ENCODE peak calls at places on chromosome 17, in six cellular contexts. F is lower lobe of right lung, V is PC-3, D is AG04450, P is K562, T is H1. A is an unnamed sample.

GRCh38 chr17:76204277-76204676 is 36.0 kb downstream of the RNF157 start:
- DNase-seq in D (peak; percentile 39), T (no peak), P (no peak), F (no peak), V (peak; percentile 76), A (no peak)

GRCh38 chr17:57980522-57980921 is 7.5 kb downstream of the VEZF1 start:
- DNase-seq in T (no peak), V (no peak), D (no peak), P (no peak), F (no peak), A (no peak)

GRCh38 chr17:83201206-83202001 is 122.0 kb downstream of the METRNL start:
- DNase-seq in D (no peak), V (no peak), T (no peak), F (peak; percentile 24), P (no peak), A (no peak)

GRCh38 chr17:69358688-69359596 is 32.0 kb upstream of the ABCA5 start:
- DNase-seq in V (peak; percentile 54), T (peak; percentile 21), D (no peak), P (no peak), F (no peak), A (peak; percentile 63)

GRCh38 chr17:56756536-56756935 is 77.2 kb downstream of the C17orf67 start:
- DNase-seq in T (no peak), F (no peak), P (no peak), V (peak; percentile 75), D (peak; percentile 85), A (no peak)

GRCh38 chr17:44198721-44199552 is 747 bp downstream of the ATXN7L3 start:
- DNase-seq in V (peak; percentile 55), F (peak; percentile 82), T (no peak), D (no peak), P (peak; percentile 92), A (peak; percentile 67)

GRCh38 chr17:57817299-57817698 is 32.5 kb downstream of the MRPS23 start:
- DNase-seq in P (no peak), T (no peak), F (no peak), D (no peak), V (no peak), A (no peak)

GRCh38 chr17:57984936-57985674 is 2.9 kb downstream of the VEZF1 start:
- DNase-seq in P (no peak), F (no peak), D (no peak), V (no peak), T (no peak), A (no peak)

GRCh38 chr17:78294776-78295175 is 63.3 kb downstream of the TMEM235 start:
- DNase-seq in P (no peak), T (no peak), F (no peak), V (peak; percentile 97), D (no peak), A (no peak)

GRCh38 chr17:63113167-63113566 is 147.1 kb downstream of the TANC2 start:
- DNase-seq in D (no peak), T (no peak), P (peak; percentile 11), V (peak; percentile 55), F (no peak), A (no peak)

GRCh38 chr17:17796787-17797061 is 40.1 kb downstream of the SREBF1 start:
- DNase-seq in V (no peak), F (no peak), P (no peak), T (no peak), D (no peak), A (no peak)

GRCh38 chr17:51707216-51707615 is 446.9 kb downstream of the UTP18 start:
- DNase-seq in F (no peak), V (peak; percentile 81), P (no peak), T (no peak), D (no peak), A (no peak)

GRCh38 chr17:69640073-69640472 is 225.6 kb downstream of the MAP2K6 start:
- DNase-seq in V (no peak), P (no peak), D (no peak), F (no peak), T (no peak), A (no peak)

GRCh38 chr17:54948380-54948779 is 20.1 kb downstream of the COX11 start:
- DNase-seq in V (peak; percentile 99), F (no peak), T (no peak), D (peak; percentile 77), P (no peak), A (no peak)

DNA sequence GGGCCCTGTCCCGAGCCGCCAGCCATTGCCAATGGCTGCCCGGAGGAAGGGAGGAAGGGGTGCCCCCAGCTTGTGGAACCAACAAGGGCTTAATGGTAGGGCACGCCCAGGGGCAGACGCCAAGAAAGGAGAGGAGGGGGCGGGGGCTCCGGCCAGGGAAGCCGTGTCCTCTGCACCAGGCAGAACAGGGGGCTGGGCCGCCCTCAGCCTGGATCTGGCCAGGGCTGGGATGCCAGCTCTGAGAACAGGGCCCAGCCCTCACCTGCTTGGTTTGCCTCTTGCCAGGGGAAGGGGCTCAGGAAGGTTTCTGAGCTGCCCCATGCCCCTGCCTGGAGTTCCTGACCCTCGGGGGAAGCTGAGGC is 35.8 kb upstream of the SLC38A10 start:
- DNase-seq in P (no peak), T (no peak), D (no peak), F (no peak), V (no peak), A (no peak)
- H3K4me3 ChIP-seq in P (no peak overlapping the region), T (no peak overlapping the region), D (no peak overlapping the region), F (no peak overlapping the region), V (no peak overlapping the region), A (no peak overlapping the region)

GRCh38 chr17:40509626-40510327 is 8.4 kb upstream of the TNS4 start:
- DNase-seq in T (no peak), P (no peak), D (no peak), F (no peak), V (no peak), A (no peak)

GRCh38 chr17:40511136-40511535 is 9.7 kb upstream of the TNS4 start:
- DNase-seq in V (peak; percentile 45), F (no peak), P (no peak), D (no peak), T (no peak), A (no peak)

GRCh38 chr17:40510328-40510648 is 8.9 kb upstream of the TNS4 start:
- DNase-seq in D (no peak), F (no peak), T (no peak), V (peak; percentile 87), P (no peak), A (peak; percentile 49)

GRCh38 chr17:40514013-40514875 is 12.8 kb upstream of the TNS4 start:
- DNase-seq in P (no peak), D (no peak), F (no peak), V (no peak), T (no peak), A (no peak)

GRCh38 chr17:40511667-40512221 is 10.3 kb upstream of the TNS4 start:
- DNase-seq in P (no peak), T (no peak), F (no peak), D (no peak), V (no peak), A (no peak)
- H3K27ac ChIP-seq in P (no peak overlapping the region), T (no peak overlapping the region), F (no peak overlapping the region), D (no peak overlapping the region), V (peak overlapping the region; percentile 91), A (no peak overlapping the region)

GRCh38 chr17:73304438-73304837 is 7.4 kb downstream of the CDC42EP4 start:
- DNase-seq in V (no peak), D (no peak), P (no peak), T (no peak), F (no peak), A (no peak)
- H3K4me3 ChIP-seq in V (peak overlapping the region; percentile 55), D (peak overlapping the region; percentile 56), P (no peak overlapping the region), T (no peak overlapping the region), F (peak overlapping the region; percentile 41), A (no peak overlapping the region)

GRCh38 chr17:1766382-1767135 is 4.7 kb downstream of the SERPINF1 start:
- DNase-seq in F (no peak), V (no peak), T (no peak), D (no peak), P (no peak), A (no peak)
- H3K27ac ChIP-seq in F (no peak overlapping the region), V (no peak overlapping the region), T (no peak overlapping the region), D (no peak overlapping the region), P (no peak overlapping the region), A (no peak overlapping the region)

GRCh38 chr17:38798614-38799500 is 499 bp downstream of the PIP4K2B start:
- DNase-seq in D (no peak), V (peak; percentile 18), T (no peak), P (peak; percentile 84), F (peak; percentile 70), A (no peak)

GRCh38 chr17:38799501-38800236 is at the start of gene PIP4K2B:
- DNase-seq in P (peak; percentile 97), D (peak; percentile 97), T (peak; percentile 93), F (peak; percentile 98), V (peak; percentile 89), A (peak; percentile 98)

GRCh38 chr17:38796451-38796850 is 2.9 kb downstream of the PIP4K2B start:
- DNase-seq in V (no peak), T (no peak), F (no peak), P (no peak), D (no peak), A (no peak)

GRCh38 chr17:38797091-38797490 is 2.3 kb downstream of the PIP4K2B start:
- DNase-seq in V (no peak), T (no peak), P (no peak), D (no peak), F (no peak), A (no peak)

DNA sequence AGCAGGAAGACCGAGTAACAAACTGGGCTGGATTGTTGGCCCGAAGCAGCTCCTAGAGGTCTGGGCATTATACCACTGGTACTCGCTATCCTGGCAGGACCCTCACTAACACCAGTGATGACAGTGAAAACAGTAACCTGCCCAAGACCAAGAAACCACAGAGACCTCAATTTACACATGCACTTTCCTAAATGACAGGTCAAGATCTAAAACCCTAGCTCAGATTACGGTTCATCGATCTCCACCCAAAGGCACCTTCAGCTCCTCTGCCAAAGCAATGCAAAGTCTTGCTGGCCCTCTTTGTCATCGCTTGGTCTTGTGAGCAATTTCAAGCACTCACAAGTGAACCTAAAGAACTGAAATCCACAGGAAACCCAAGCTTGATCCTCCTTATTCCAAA is 1.5 kb downstream of the PIP4K2B start:
- DNase-seq in D (no peak), P (no peak), F (no peak), T (no peak), V (no peak), A (no peak)
- H3K4me3 ChIP-seq in D (peak overlapping the region; percentile 92), P (peak overlapping the region; percentile 87), F (peak overlapping the region; percentile 98), T (peak overlapping the region; percentile 80), V (peak overlapping the region; percentile 72), A (no peak overlapping the region)

DNA sequence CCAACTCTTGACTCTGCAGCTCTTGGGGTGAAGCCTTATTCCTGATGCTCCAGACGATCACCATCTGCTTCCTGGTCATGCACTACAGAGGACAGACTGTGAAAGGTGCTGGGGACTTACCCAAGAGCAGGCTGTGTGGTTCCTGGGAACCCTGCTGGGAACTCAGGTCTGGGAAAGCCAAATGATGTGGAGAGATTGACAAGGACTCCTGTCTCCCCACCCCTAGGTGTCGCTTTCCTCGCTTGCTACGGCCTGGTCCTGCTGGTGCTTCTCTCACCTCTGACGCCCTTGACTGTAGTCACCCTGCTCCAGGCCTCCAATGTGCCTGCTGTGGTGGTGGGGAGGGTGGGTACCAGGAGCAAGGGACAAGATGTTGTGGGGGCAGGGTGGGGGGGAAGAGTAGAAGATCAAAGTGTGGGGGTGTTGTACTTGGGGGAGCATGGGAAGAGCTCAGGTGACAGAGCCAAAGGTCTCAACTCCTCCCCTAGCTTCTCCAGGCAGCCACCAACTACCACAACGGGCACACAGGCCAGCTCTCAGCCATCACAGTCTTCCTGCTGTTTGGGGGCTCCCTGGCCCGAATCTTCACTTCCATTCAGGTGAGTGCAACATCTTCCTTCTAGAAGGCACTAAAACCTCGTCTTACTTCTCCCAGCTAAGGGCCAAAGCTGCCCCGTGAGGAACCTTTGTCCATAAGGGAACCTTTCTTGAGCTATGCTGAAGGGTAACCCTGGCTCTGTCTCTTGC is 3.0 kb downstream of the SOX15 start:
- DNase-seq in V (peak; percentile 19), T (no peak), P (peak; percentile 56), F (no peak), D (no peak), A (peak; percentile 74)
- H3K27ac ChIP-seq in V (no peak overlapping the region), T (no peak overlapping the region), P (peak overlapping the region; percentile 99), F (no peak overlapping the region), D (peak overlapping the region; percentile 94), A (no peak overlapping the region)

A was measured in WERI-Rb-1.